ENCODE peak calls at places on chromosomes 7 and 10, in eight cellular contexts. Z is immature natural killer cell; F is activated CD4-positive, alpha-beta T cell treated with anti-CD3 and anti-CD28 coated beads, Interleukin-2, amount 10 ng/mL, durations not matched to agents 7 days and 5 days; W is Daoy; M is NCI-H69; N is activated CD8-positive, alpha-beta T cell treated with anti-CD3 and anti-CD28 coated beads for 36 hours; C is neural crest cell; X is HEK293T. U is an unnamed sample.

GRCh38 chr7:151680810-151681209 is 161.1 kb upstream of the RHEB start:
- DNase-seq in C (no peak), M (no peak), X (no peak), F (no peak), Z (no peak), W (no peak), N (no peak), U (no peak)

GRCh38 chr10:122525788-122526187 is 34.8 kb upstream of the DMBT1 start:
- DNase-seq in W (no peak), Z (no peak), M (peak), F (no peak), X (peak), C (no peak), N (peak), U (no peak)

GRCh38 chr7:134234216-134234615 is 82.5 kb downstream of the SLC35B4 start:
- DNase-seq in W (no peak), N (no peak), C (no peak), Z (no peak), X (no peak), M (no peak), F (no peak), U (no peak)

GRCh38 chr7:138753611-138754010 is 44.2 kb upstream of the TMEM213 start:
- DNase-seq in M (no peak), X (no peak), Z (no peak), N (peak), F (no peak), C (no peak), W (no peak), U (no peak)

GRCh38 chr7:31850066-31850465 is 163.1 kb downstream of the PPP1R17 start:
- DNase-seq in F (no peak), M (no peak), X (no peak), W (no peak), Z (no peak), N (no peak), C (no peak), U (no peak)

GRCh38 chr10:129972145-129972965 is 8.3 kb upstream of the EBF3 start:
- DNase-seq in M (peak), C (no peak), F (no peak), X (no peak), N (no peak), Z (no peak), W (peak), U (no peak)

GRCh38 chr10:70656489-70656888 is 15.8 kb upstream of the ADAMTS14 start:
- DNase-seq in W (peak), M (no peak), C (no peak), N (peak), F (peak), Z (no peak), X (no peak), U (peak)

GRCh38 chr10:122734266-122734665 is 34.6 kb upstream of the C10orf120 start:
- DNase-seq in Z (no peak), W (no peak), N (no peak), X (no peak), F (no peak), C (no peak), M (no peak), U (no peak)

GRCh38 chr7:141208539-141208938 is 134.7 kb downstream of the TMEM178B start:
- DNase-seq in M (peak), N (no peak), X (no peak), C (no peak), W (no peak), F (no peak), Z (no peak), U (no peak)

GRCh38 chr10:102450374-102451104 is 804 bp downstream of the C10orf95 start:
- DNase-seq in M (peak), Z (peak), C (peak), W (peak), X (peak), N (peak), F (peak), U (peak)

GRCh38 chr10:117131390-117132327 is 6.4 kb downstream of the VAX1 start:
- DNase-seq in Z (no peak), C (no peak), M (no peak), F (no peak), X (no peak), W (no peak), N (peak), U (no peak)

GRCh38 chr10:15370212-15370740 is 813 bp downstream of the FAM171A1 start:
- DNase-seq in X (peak), M (peak), C (peak), F (peak), Z (no peak), W (peak), N (peak), U (no peak)

GRCh38 chr10:75334720-75335119 is 66.8 kb downstream of the ZNF503 start:
- DNase-seq in W (no peak), Z (no peak), M (peak), X (no peak), F (no peak), C (no peak), N (no peak), U (no peak)

GRCh38 chr7:90402785-90403173 is 482 bp upstream of the CLDN12 start:
- DNase-seq in F (no peak), M (no peak), N (no peak), W (no peak), C (no peak), Z (no peak), X (no peak), U (no peak)

GRCh38 chr10:44897049-44897448 is 14.1 kb upstream of the TMEM72 start:
- DNase-seq in F (no peak), C (no peak), X (no peak), W (no peak), Z (no peak), M (no peak), N (no peak), U (no peak)